ENCODE peak calls at places on chromosomes 5 and 9, in seven cellular contexts. H is Calu3, Y is OCI-LY7, G is upper lobe of right lung, T is tibial artery, X is endodermal cell, R is A549. W is an unnamed sample.

GRCh38 chr9:99594056-99594780 is 227.5 kb upstream of the NR4A3 start:
- DNase-seq in G (no peak), R (no peak), X (no peak), T (no peak), H (no peak), Y (no peak), W (no peak)

GRCh38 chr5:37667846-37668245 is 172.0 kb downstream of the GDNF start:
- DNase-seq in R (peak; percentile 31), T (no peak), H (no peak), X (no peak), Y (no peak), G (no peak), W (no peak)

GRCh38 chr9:91196103-91196761 is 165.5 kb downstream of the AUH start:
- DNase-seq in Y (no peak), G (no peak), T (no peak), R (no peak), H (no peak), X (no peak), W (no peak)

GRCh38 chr9:92455217-92455616 is 27.1 kb downstream of the ASPN start:
- DNase-seq in G (no peak), X (peak; percentile 59), H (no peak), T (no peak), Y (peak; percentile 15), R (peak; percentile 25), W (no peak)

GRCh38 chr5:73994963-73995362 is 369.0 kb downstream of the ARHGEF28 start:
- DNase-seq in R (no peak), T (no peak), H (no peak), G (no peak), X (no peak), Y (no peak), W (no peak)

GRCh38 chr5:56167522-56167921 is 65.6 kb downstream of the ANKRD55 start:
- DNase-seq in T (no peak), H (no peak), Y (no peak), G (no peak), R (no peak), X (no peak), W (no peak)

GRCh38 chr9:456365-456764 is 241.7 kb downstream of the DOCK8 start:
- DNase-seq in R (no peak), Y (no peak), G (no peak), T (no peak), H (peak; percentile 54), X (no peak), W (no peak)

GRCh38 chr9:116800885-116801284 is 113.8 kb downstream of the TRIM32 start:
- DNase-seq in R (no peak), Y (peak; percentile 5), H (no peak), T (no peak), X (peak; percentile 79), G (no peak), W (peak; percentile 24)

GRCh38 chr9:89660286-89660685 is 55.5 kb downstream of the GADD45G start:
- DNase-seq in H (no peak), X (peak; percentile 35), T (no peak), Y (no peak), R (no peak), G (peak; percentile 62), W (no peak)

GRCh38 chr5:135376961-135377621 is 21.9 kb downstream of the MACROH2A1 start:
- DNase-seq in T (no peak), R (no peak), Y (no peak), H (no peak), G (no peak), X (peak; percentile 34), W (peak; percentile 45)

GRCh38 chr5:123360910-123361309 is 62.3 kb downstream of the CEP120 start:
- DNase-seq in R (no peak), G (no peak), Y (no peak), X (no peak), T (no peak), H (no peak), W (no peak)

DNA sequence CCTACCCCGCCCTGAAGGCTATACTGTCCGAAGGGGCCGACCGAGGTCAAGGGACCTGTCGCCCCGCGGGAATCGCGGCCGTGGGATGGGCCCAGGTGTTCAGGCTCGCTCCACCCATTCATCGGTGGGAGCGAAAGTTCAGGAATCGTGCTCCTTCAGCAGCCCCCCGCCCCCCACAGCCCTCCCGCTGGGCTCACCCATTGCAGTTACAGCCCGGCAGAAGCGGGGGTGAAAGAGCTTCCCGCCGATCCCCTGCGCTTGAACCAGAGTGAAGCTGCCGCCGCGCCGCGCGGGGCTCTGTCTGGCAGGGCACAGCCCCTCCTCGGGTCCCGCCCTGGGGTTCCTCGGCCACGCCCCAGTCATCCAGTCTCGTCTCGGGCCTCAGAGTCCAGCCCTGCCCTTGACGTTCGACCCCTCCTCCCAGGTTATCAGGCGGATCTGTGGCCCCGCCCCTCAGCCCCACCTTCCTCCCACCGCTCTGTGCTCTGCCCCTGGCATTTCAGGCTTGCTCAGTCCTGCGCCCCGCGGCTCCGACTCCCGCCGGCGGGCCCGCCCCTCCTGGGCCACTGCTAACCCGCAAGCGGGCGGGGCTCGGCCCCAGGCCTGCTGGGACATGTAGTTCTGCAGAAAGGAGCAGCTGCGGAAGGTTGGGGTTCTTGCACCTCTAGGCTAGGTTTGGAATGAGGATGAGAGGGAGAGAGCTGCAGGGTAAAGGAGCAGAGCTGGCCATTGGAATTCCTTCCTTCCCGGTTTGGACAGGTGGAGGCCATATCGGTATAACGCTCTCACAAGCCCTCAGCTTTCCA is at the start of gene MYORG:
- DNase-seq in G (peak; percentile 99), X (peak; percentile 100), T (peak; percentile 92), R (peak; percentile 96), Y (peak; percentile 96), H (peak; percentile 94), W (peak; percentile 99)
- TF ChIP-seq CTCF in G (no peak), X (no peak), T (no peak), R (no peak), Y (no peak), H (no peak), W (no peak)

GRCh38 chr5:65037845-65038815 is 269.4 kb downstream of the CWC27 start:
- DNase-seq in T (no peak), H (peak; percentile 42), Y (peak; percentile 47), X (peak; percentile 90), R (peak; percentile 62), G (no peak), W (no peak)
- TF ChIP-seq CTCF in T (no peak), H (peak; percentile 37), Y (peak; percentile 91), X (peak; percentile 90), R (peak; percentile 23), G (peak; percentile 43), W (no peak)

GRCh38 chr9:104875320-104875719 is 52.6 kb downstream of the ABCA1 start:
- DNase-seq in H (no peak), G (no peak), Y (no peak), T (no peak), X (no peak), R (no peak), W (no peak)
- TF ChIP-seq CTCF in H (no peak), G (no peak), Y (no peak), T (no peak), X (no peak), R (no peak), W (no peak)

GRCh38 chr9:124126571-124127289 is 115.2 kb downstream of the LHX2 start:
- DNase-seq in R (peak; percentile 75), G (peak; percentile 84), Y (peak; percentile 80), X (peak; percentile 95), T (peak; percentile 69), H (peak; percentile 79), W (peak; percentile 80)

GRCh38 chr9:124124729-124125589 is 113.4 kb downstream of the LHX2 start:
- DNase-seq in G (no peak), R (no peak), Y (no peak), H (no peak), X (no peak), T (no peak), W (no peak)

GRCh38 chr9:124128568-124128967 is 117.0 kb downstream of the LHX2 start:
- DNase-seq in R (peak; percentile 29), T (no peak), Y (no peak), G (no peak), H (no peak), X (no peak), W (no peak)

GRCh38 chr9:124125590-124126047 is 114.1 kb downstream of the LHX2 start:
- DNase-seq in X (peak; percentile 63), G (no peak), R (no peak), T (no peak), H (no peak), Y (no peak), W (no peak)

GRCh38 chr9:124127290-124127646 is 115.7 kb downstream of the LHX2 start:
- DNase-seq in H (no peak), G (no peak), R (no peak), X (no peak), Y (no peak), T (no peak), W (no peak)
- TF ChIP-seq CTCF in H (no peak), G (no peak), R (no peak), X (no peak), Y (no peak), T (no peak), W (no peak)

GRCh38 chr5:4563400-4563799 is 576.7 kb upstream of the ADAMTS16 start:
- DNase-seq in T (no peak), G (no peak), X (peak; percentile 80), R (peak; percentile 16), H (no peak), Y (peak; percentile 2), W (no peak)
- TF ChIP-seq CTCF in T (no peak), G (no peak), X (peak; percentile 94), R (no peak), H (no peak), Y (peak; percentile 21), W (no peak)

DNA sequence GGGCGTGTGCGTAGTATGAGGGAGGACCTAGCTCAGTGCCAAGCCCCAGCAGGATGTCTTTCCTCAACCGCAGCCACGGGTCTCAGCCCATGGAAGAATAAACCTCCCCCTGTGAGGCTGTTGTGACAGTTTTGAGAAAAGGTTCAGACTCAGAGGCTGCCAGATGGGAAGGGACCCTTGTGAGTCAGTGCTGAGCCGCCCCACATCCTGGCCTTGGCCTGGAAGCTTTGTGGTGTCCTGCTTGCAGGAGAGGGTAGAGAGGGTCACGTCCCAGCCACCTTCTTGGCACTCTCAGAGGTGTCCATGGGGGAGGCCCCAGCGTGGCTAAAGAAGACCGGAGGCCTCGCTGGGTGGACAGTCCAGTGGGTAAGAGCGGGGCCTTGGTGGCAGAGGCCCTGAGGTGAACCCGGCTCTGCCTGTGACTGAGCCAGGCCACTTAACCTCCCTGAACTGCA is 2.8 kb downstream of the GRHPR start:
- DNase-seq in H (no peak), Y (no peak), G (no peak), R (no peak), X (no peak), T (no peak), W (no peak)
- TF ChIP-seq CTCF in H (no peak), Y (no peak), G (no peak), R (no peak), X (no peak), T (no peak), W (no peak)

DNA sequence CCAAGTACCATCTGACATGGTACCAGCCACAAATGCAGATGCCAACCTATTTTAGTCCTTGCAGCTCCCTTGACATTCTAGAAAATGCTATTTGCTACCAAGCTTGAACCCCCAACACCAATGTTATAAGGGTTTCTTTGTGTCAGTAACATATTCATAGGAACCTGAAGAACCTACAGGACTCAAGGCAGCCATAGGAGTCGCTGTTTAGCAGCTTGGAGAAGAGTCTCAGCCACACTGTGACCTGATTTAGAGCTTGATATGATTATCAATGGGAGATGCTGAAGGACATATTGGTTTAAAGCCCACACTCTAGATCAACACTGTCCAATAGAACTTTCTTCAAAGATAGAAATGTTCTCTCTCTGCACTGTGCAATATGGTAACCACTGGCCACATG is 6.4 kb upstream of the ZFR start:
- DNase-seq in H (no peak), X (peak; percentile 65), T (no peak), R (peak; percentile 18), Y (no peak), G (no peak), W (no peak)
- TF ChIP-seq CTCF in H (no peak), X (peak; percentile 70), T (no peak), R (no peak), Y (peak; percentile 54), G (no peak), W (no peak)

W was measured in GM20000.